ENCODE peak calls at places on chromosomes 4 and X, in six cellular contexts. R is NCI-H1694 treated with DMSO at 0.1 percent for 48 hours; S is CD8-positive, alpha-beta memory T cell; Z is activated naive CD4-positive, alpha-beta T cell treated with anti-CD3 and anti-CD28 coated beads, Interleukin-2, amount 50 U/mL, for 16 hours; Y is fibroblast of lung; H is WTC11. T is an unnamed sample.

GRCh38 chr4:82125170-82125862 is 248.5 kb downstream of the HNRNPD start:
- DNase-seq in R (peak; percentile 75), S (no peak), Z (no peak), Y (no peak), H (no peak), T (no peak)

GRCh38 chrX:24259544-24260240 is 54.2 kb downstream of the SUPT20HL2 start:
- DNase-seq in R (peak; percentile 53), S (no peak), Z (no peak), Y (peak; percentile 81), H (peak; percentile 13), T (peak; percentile 39)

GRCh38 chr4:8080754-8081065 is 77.9 kb downstream of the ABLIM2 start:
- DNase-seq in R (no peak), S (no peak), Z (no peak), Y (no peak), H (no peak), T (no peak)

GRCh38 chr4:136680271-136680670 is 852.0 kb downstream of the PCDH18 start:
- DNase-seq in R (peak; percentile 21), S (no peak), Z (no peak), Y (no peak), H (no peak), T (no peak)

GRCh38 chr4:180636696-180637095 is 1606.5 kb upstream of the TENM3 start:
- DNase-seq in R (no peak), S (no peak), Z (no peak), Y (peak; percentile 72), H (no peak), T (no peak)

GRCh38 chr4:107734120-107734519 is 14.1 kb upstream of the PAPSS1 start:
- DNase-seq in R (no peak), S (no peak), Z (no peak), Y (no peak), H (peak; percentile 38), T (peak; percentile 35)

GRCh38 chr4:73066928-73067327 is 2.6 kb downstream of the COX18 start:
- DNase-seq in R (no peak), S (peak; percentile 10), Z (no peak), Y (no peak), H (no peak), T (no peak)

GRCh38 chr4:88226143-88226542 is 58.2 kb downstream of the PPM1K start:
- DNase-seq in R (no peak), S (no peak), Z (no peak), Y (no peak), H (no peak), T (no peak)

GRCh38 chr4:78065514-78066192 is 8.5 kb downstream of the FRAS1 start:
- DNase-seq in R (no peak), S (no peak), Z (no peak), Y (no peak), H (no peak), T (no peak)

GRCh38 chrX:1554469-1555210 is 17.7 kb upstream of the P2RY8 start:
- DNase-seq in R (no peak), S (peak; percentile 39), Z (peak; percentile 25), Y (no peak), H (no peak), T (no peak)

T was measured in AML-193.